ENCODE peak calls at places on chromosomes 11 and 22, in six cellular contexts. H is mammary epithelial cell, R is fibroblast of lung, L is GM12878, D is GM23338, Y is HCT116. Z is an unnamed sample.

GRCh38 chr22:27183474-27183873 is 526.1 kb downstream of the MIAT start:
- DNase-seq in H (peak; percentile 5), R (no peak), L (no peak), D (no peak), Y (no peak), Z (no peak)

GRCh38 chr11:77695417-77695816 is 57.8 kb upstream of the CLNS1A start:
- DNase-seq in H (no peak), R (no peak), L (no peak), D (no peak), Y (no peak), Z (no peak)

GRCh38 chr11:112367453-112367852 is 106.8 kb upstream of the PLET1 start:
- DNase-seq in H (no peak), R (no peak), L (no peak), D (no peak), Y (no peak), Z (no peak)

GRCh38 chr11:47552086-47552580 is 799 bp downstream of the CELF1 start:
- DNase-seq in H (peak; percentile 51), R (peak; percentile 70), L (no peak), D (peak; percentile 63), Y (no peak), Z (peak; percentile 38)

GRCh38 chr11:5596611-5597201 is at the start of gene TRIM6:
- DNase-seq in H (peak; percentile 28), R (peak; percentile 64), L (no peak), D (peak; percentile 86), Y (no peak), Z (peak; percentile 36)

GRCh38 chr11:1181858-1182535 is 24.2 kb downstream of the MUC5AC start:
- DNase-seq in H (no peak), R (no peak), L (no peak), D (no peak), Y (no peak), Z (no peak)

GRCh38 chr11:126426126-126426525 is 70.6 kb downstream of the ST3GAL4 start:
- DNase-seq in H (peak; percentile 21), R (no peak), L (no peak), D (no peak), Y (no peak), Z (no peak)

GRCh38 chr22:44894321-44894720 is 115.5 kb downstream of the PHF21B start:
- DNase-seq in H (no peak), R (no peak), L (no peak), D (no peak), Y (no peak), Z (no peak)

GRCh38 chr11:2444301-2445106 is at the start of the genes KCNQ1 and TRPM5:
- DNase-seq in H (no peak), R (no peak), L (no peak), D (peak; percentile 79), Y (peak; percentile 24), Z (peak; percentile 32)

GRCh38 chr11:3123761-3124733 is 41.1 kb downstream of the OSBPL5 start:
- DNase-seq in H (peak; percentile 94), R (peak; percentile 95), L (no peak), D (no peak), Y (peak; percentile 34), Z (peak; percentile 67)

GRCh38 chr11:130580372-130580771 is 131.9 kb downstream of the ADAMTS15 start:
- DNase-seq in H (peak; percentile 98), R (peak; percentile 99), L (no peak), D (peak; percentile 49), Y (peak; percentile 21), Z (peak; percentile 59)

GRCh38 chr11:70210516-70210915 is 7.4 kb downstream of the FADD start:
- DNase-seq in H (no peak), R (peak; percentile 45), L (no peak), D (no peak), Y (no peak), Z (no peak)

GRCh38 chr11:16410479-16410878 is 54.1 kb upstream of the SOX6 start:
- DNase-seq in H (peak; percentile 62), R (no peak), L (no peak), D (no peak), Y (no peak), Z (no peak)

GRCh38 chr22:44926124-44926475 is 83.7 kb downstream of the PHF21B start:
- DNase-seq in H (no peak), R (no peak), L (no peak), D (no peak), Y (no peak), Z (no peak)

GRCh38 chr22:38774496-38775166 is 18.8 kb upstream of the SUN2 start:
- DNase-seq in H (peak; percentile 46), R (no peak), L (no peak), D (no peak), Y (no peak), Z (no peak)

GRCh38 chr11:131658952-131659351 is 288.5 kb downstream of the NTM start:
- DNase-seq in H (no peak), R (peak; percentile 51), L (no peak), D (no peak), Y (no peak), Z (no peak)

GRCh38 chr11:69718147-69718546 is 14.3 kb upstream of the FGF19 start:
- DNase-seq in H (no peak), R (no peak), L (no peak), D (peak; percentile 91), Y (no peak), Z (peak; percentile 61)

GRCh38 chr11:65606876-65607613 is 7.0 kb downstream of the MAP3K11 start:
- DNase-seq in H (peak; percentile 43), R (peak; percentile 97), L (no peak), D (peak; percentile 99), Y (peak; percentile 89), Z (no peak)

GRCh38 chr22:29096736-29097669 is 24.2 kb downstream of the KREMEN1 start:
- DNase-seq in H (no peak), R (no peak), L (no peak), D (peak; percentile 35), Y (no peak), Z (no peak)

GRCh38 chr22:45983797-45984196 is 6.8 kb upstream of the WNT7B start:
- DNase-seq in H (no peak), R (no peak), L (no peak), D (no peak), Y (no peak), Z (no peak)

GRCh38 chr11:32396991-32397390 is 38.3 kb downstream of the WT1 start:
- DNase-seq in H (no peak), R (peak; percentile 41), L (no peak), D (no peak), Y (no peak), Z (no peak)

GRCh38 chr22:20425821-20426615 is 11.6 kb downstream of the SCARF2 start:
- DNase-seq in H (no peak), R (no peak), L (no peak), D (peak; percentile 66), Y (no peak), Z (no peak)

GRCh38 chr11:78869293-78869692 is 294.6 kb upstream of the NARS2 start:
- DNase-seq in H (no peak), R (no peak), L (no peak), D (peak; percentile 50), Y (no peak), Z (no peak)

GRCh38 chr11:134583397-134583990 is 171.5 kb upstream of the B3GAT1 start:
- DNase-seq in H (no peak), R (no peak), L (no peak), D (no peak), Y (no peak), Z (no peak)

GRCh38 chr11:111814567-111814966 is 48.4 kb upstream of the PPP2R1B start:
- DNase-seq in H (no peak), R (peak; percentile 70), L (no peak), D (no peak), Y (no peak), Z (no peak)

GRCh38 chr11:76750067-76750466 is 33.1 kb upstream of the TSKU start:
- DNase-seq in H (no peak), R (no peak), L (no peak), D (no peak), Y (no peak), Z (peak; percentile 34)

GRCh38 chr11:6607190-6607635 is 3.6 kb downstream of the ILK start:
- DNase-seq in H (no peak), R (peak; percentile 65), L (no peak), D (no peak), Y (no peak), Z (no peak)

GRCh38 chr11:454043-454442 is 4.0 kb downstream of the PTDSS2 start:
- DNase-seq in H (no peak), R (no peak), L (no peak), D (no peak), Y (no peak), Z (no peak)

GRCh38 chr11:100220801-100221200 is 466.3 kb upstream of the ARHGAP42 start:
- DNase-seq in H (no peak), R (no peak), L (no peak), D (no peak), Y (no peak), Z (no peak)

DNA sequence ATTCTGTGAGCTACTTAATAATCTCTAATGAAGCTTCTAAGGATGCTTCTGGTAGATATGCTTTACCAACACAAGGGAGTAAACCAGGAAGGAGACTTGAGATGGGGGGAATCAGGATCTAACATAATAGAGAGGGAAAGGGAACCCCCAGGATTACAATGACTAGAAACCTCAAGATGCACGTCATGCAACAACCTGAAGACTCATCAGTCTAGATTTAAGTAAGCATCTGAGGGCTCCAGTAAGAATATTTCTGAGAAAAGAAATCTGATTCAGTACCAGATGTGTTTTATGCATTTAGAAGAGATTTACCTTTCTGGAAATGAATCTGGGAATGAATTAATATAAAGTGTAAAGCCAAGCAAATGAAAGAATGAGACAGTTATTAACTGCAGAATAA is 15.2 kb downstream of the KDM4D start:
- DNase-seq in H (no peak), R (no peak), L (no peak), D (no peak), Y (no peak), Z (no peak)
- TF ChIP-seq EZH2 in H (no peak), R (no peak), L (no peak), D (no peak), Y (no peak), Z (no peak)

GRCh38 chr11:63760487-63761079 is 8.0 kb downstream of the ZFTA start:
- DNase-seq in H (no peak), R (no peak), L (no peak), D (peak; percentile 36), Y (no peak), Z (no peak)
- H3K4me3 ChIP-seq in H (no peak overlapping the region), R (no peak overlapping the region), L (no peak overlapping the region), D (peak overlapping the region; percentile 99), Y (no peak overlapping the region), Z (no peak overlapping the region)

GRCh38 chr11:124760205-124760652 is 1.9 kb downstream of the ESAM start:
- DNase-seq in H (no peak), R (no peak), L (no peak), D (no peak), Y (no peak), Z (no peak)

GRCh38 chr11:124757320-124757719 is 4.8 kb downstream of the ESAM start:
- DNase-seq in H (no peak), R (no peak), L (no peak), D (no peak), Y (no peak), Z (no peak)

GRCh38 chr11:124759268-124760204 is 2.6 kb downstream of the ESAM start:
- DNase-seq in H (no peak), R (no peak), L (no peak), D (peak; percentile 59), Y (no peak), Z (no peak)

GRCh38 chr11:124756753-124757227 is 4.7 kb upstream of the VSIG2 start:
- DNase-seq in H (no peak), R (no peak), L (no peak), D (peak; percentile 41), Y (no peak), Z (no peak)

GRCh38 chr11:124758355-124759267 is 3.5 kb downstream of the ESAM start:
- DNase-seq in H (peak; percentile 45), R (peak; percentile 55), L (no peak), D (peak; percentile 98), Y (peak; percentile 59), Z (no peak)
- TF ChIP-seq EZH2 in H (peak; percentile 47), R (no peak), L (no peak), D (peak; percentile 71), Y (no peak), Z (no peak)

GRCh38 chr11:14190992-14191773 is 167.8 kb downstream of the RRAS2 start:
- DNase-seq in H (no peak), R (no peak), L (no peak), D (peak; percentile 30), Y (no peak), Z (no peak)
- H3K4me3 ChIP-seq in H (no peak overlapping the region), R (no peak overlapping the region), L (no peak overlapping the region), D (no peak overlapping the region), Y (no peak overlapping the region), Z (no peak overlapping the region)

Z was measured in PC-9.